ENCODE peak calls at places on chromosomes 3 and 15, in six cellular contexts. One of them, this sample, is unnamed.

GRCh38 chr3:159637895-159638542 is 350.6 kb upstream of the IL12A start:
- DNase-seq in esophagus squamous epithelium: no peak
- DNase-seq in transverse colon: no peak
- DNase-seq in upper lobe of left lung: no peak
- DNase-seq in GM12892: no peak
- DNase-seq in heart left ventricle: no peak
- DNase-seq in this sample: no peak

GRCh38 chr3:85313380-85313779 is 354.6 kb downstream of the CADM2 start:
- DNase-seq in esophagus squamous epithelium: no peak
- DNase-seq in transverse colon: no peak
- DNase-seq in upper lobe of left lung: no peak
- DNase-seq in GM12892: no peak
- DNase-seq in heart left ventricle: no peak
- DNase-seq in this sample: no peak

GRCh38 chr3:29772436-29772835 is 491.6 kb downstream of the RBMS3 start:
- DNase-seq in esophagus squamous epithelium: no peak
- DNase-seq in transverse colon: no peak
- DNase-seq in upper lobe of left lung: no peak
- DNase-seq in GM12892: no peak
- DNase-seq in heart left ventricle: no peak
- DNase-seq in this sample: no peak

GRCh38 chr3:94862703-94863102 is 799.8 kb downstream of the NSUN3 start:
- DNase-seq in esophagus squamous epithelium: no peak
- DNase-seq in transverse colon: no peak
- DNase-seq in upper lobe of left lung: no peak
- DNase-seq in GM12892: no peak
- DNase-seq in heart left ventricle: no peak
- DNase-seq in this sample: no peak

GRCh38 chr3:45078910-45079522 is 52.9 kb downstream of the CLEC3B start:
- DNase-seq in esophagus squamous epithelium: no peak
- DNase-seq in transverse colon: peak
- DNase-seq in upper lobe of left lung: no peak
- DNase-seq in GM12892: no peak
- DNase-seq in heart left ventricle: no peak
- DNase-seq in this sample: no peak

GRCh38 chr15:72201346-72202029 is 3.9 kb upstream of the GRAMD2A start:
- DNase-seq in esophagus squamous epithelium: no peak
- DNase-seq in transverse colon: no peak
- DNase-seq in upper lobe of left lung: no peak
- DNase-seq in GM12892: no peak
- DNase-seq in heart left ventricle: no peak
- DNase-seq in this sample: no peak

GRCh38 chr15:51172190-51172589 is 77.5 kb upstream of the TNFAIP8L3 start:
- DNase-seq in esophagus squamous epithelium: no peak
- DNase-seq in transverse colon: no peak
- DNase-seq in upper lobe of left lung: no peak
- DNase-seq in GM12892: no peak
- DNase-seq in heart left ventricle: no peak
- DNase-seq in this sample: no peak

GRCh38 chr15:68775671-68776476 is 44.8 kb downstream of the ANP32A start:
- DNase-seq in esophagus squamous epithelium: no peak
- DNase-seq in transverse colon: peak
- DNase-seq in upper lobe of left lung: no peak
- DNase-seq in GM12892: no peak
- DNase-seq in heart left ventricle: peak
- DNase-seq in this sample: no peak

GRCh38 chr3:3825025-3825424 is 25.8 kb downstream of the LRRN1 start:
- DNase-seq in esophagus squamous epithelium: no peak
- DNase-seq in transverse colon: no peak
- DNase-seq in upper lobe of left lung: no peak
- DNase-seq in GM12892: no peak
- DNase-seq in heart left ventricle: no peak
- DNase-seq in this sample: no peak

GRCh38 chr3:53837331-53837730 is 8.9 kb downstream of the CHDH start:
- DNase-seq in esophagus squamous epithelium: no peak
- DNase-seq in transverse colon: no peak
- DNase-seq in upper lobe of left lung: peak
- DNase-seq in GM12892: no peak
- DNase-seq in heart left ventricle: no peak
- DNase-seq in this sample: no peak

GRCh38 chr3:157354722-157355121 is 81.9 kb upstream of the PTX3 start:
- DNase-seq in esophagus squamous epithelium: no peak
- DNase-seq in transverse colon: no peak
- DNase-seq in upper lobe of left lung: no peak
- DNase-seq in GM12892: no peak
- DNase-seq in heart left ventricle: no peak
- DNase-seq in this sample: no peak

GRCh38 chr3:23108651-23109050 is 94.5 kb upstream of the UBE2E2 start:
- DNase-seq in esophagus squamous epithelium: no peak
- DNase-seq in transverse colon: no peak
- DNase-seq in upper lobe of left lung: no peak
- DNase-seq in GM12892: no peak
- DNase-seq in heart left ventricle: no peak
- DNase-seq in this sample: no peak

GRCh38 chr3:113005622-113006021 is 14.8 kb downstream of the GTPBP8 start:
- DNase-seq in esophagus squamous epithelium: no peak
- DNase-seq in transverse colon: no peak
- DNase-seq in upper lobe of left lung: no peak
- DNase-seq in GM12892: no peak
- DNase-seq in heart left ventricle: no peak
- DNase-seq in this sample: no peak

GRCh38 chr15:69807752-69808151 is 290.0 kb downstream of the TLE3 start:
- DNase-seq in esophagus squamous epithelium: no peak
- DNase-seq in transverse colon: no peak
- DNase-seq in upper lobe of left lung: peak
- DNase-seq in GM12892: no peak
- DNase-seq in heart left ventricle: no peak
- DNase-seq in this sample: no peak

GRCh38 chr3:109818081-109818480 is 480.7 kb upstream of the DPPA4 start:
- DNase-seq in esophagus squamous epithelium: no peak
- DNase-seq in transverse colon: no peak
- DNase-seq in upper lobe of left lung: no peak
- DNase-seq in GM12892: no peak
- DNase-seq in heart left ventricle: no peak
- DNase-seq in this sample: no peak

DNA sequence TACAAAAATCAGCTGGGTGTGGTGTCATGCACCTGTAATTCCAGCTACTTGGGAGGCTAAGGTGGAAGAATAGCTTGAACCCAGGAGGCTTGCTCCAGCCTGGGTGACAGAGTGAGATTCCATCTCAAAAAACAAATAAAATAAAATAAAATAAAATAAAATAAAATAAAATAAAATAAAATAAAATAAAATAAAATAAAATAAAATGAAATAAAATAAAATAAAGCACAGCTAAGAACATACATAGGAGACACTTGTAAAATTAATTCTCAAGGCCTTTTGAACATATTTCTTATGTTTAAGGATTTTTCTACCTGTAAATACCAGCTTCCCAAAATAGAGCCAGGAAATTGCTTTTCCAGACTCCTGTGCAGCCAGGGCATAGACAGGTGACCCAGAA is 703.0 kb downstream of the ZPLD1 start:
- DNase-seq in esophagus squamous epithelium: no peak
- DNase-seq in transverse colon: no peak
- DNase-seq in upper lobe of left lung: no peak
- DNase-seq in GM12892: no peak
- DNase-seq in heart left ventricle: no peak
- DNase-seq in this sample: no peak
- TF ChIP-seq POLR2A in esophagus squamous epithelium: no peak
- TF ChIP-seq POLR2A in transverse colon: no peak
- TF ChIP-seq POLR2A in upper lobe of left lung: no peak
- TF ChIP-seq POLR2A in GM12892: no peak
- TF ChIP-seq POLR2A in heart left ventricle: no peak
- TF ChIP-seq POLR2A in this sample: no peak

GRCh38 chr3:184336484-184337230 is 743 bp upstream of the FAM131A start:
- DNase-seq in esophagus squamous epithelium: no peak
- DNase-seq in transverse colon: peak
- DNase-seq in upper lobe of left lung: peak
- DNase-seq in GM12892: no peak
- DNase-seq in heart left ventricle: no peak
- DNase-seq in this sample: no peak

GRCh38 chr3:184337315-184337714 is at the start of gene FAM131A:
- DNase-seq in esophagus squamous epithelium: no peak
- DNase-seq in transverse colon: peak
- DNase-seq in upper lobe of left lung: no peak
- DNase-seq in GM12892: no peak
- DNase-seq in heart left ventricle: peak
- DNase-seq in this sample: peak

GRCh38 chr3:184335291-184335660 is 2.1 kb upstream of the FAM131A start:
- DNase-seq in esophagus squamous epithelium: no peak
- DNase-seq in transverse colon: no peak
- DNase-seq in upper lobe of left lung: no peak
- DNase-seq in GM12892: no peak
- DNase-seq in heart left ventricle: no peak
- DNase-seq in this sample: no peak

GRCh38 chr3:184334470-184335158 is 2.8 kb upstream of the FAM131A start:
- DNase-seq in esophagus squamous epithelium: no peak
- DNase-seq in transverse colon: no peak
- DNase-seq in upper lobe of left lung: no peak
- DNase-seq in GM12892: no peak
- DNase-seq in heart left ventricle: no peak
- DNase-seq in this sample: no peak

GRCh38 chr3:184335661-184336483 is 1.5 kb upstream of the FAM131A start:
- DNase-seq in esophagus squamous epithelium: peak
- DNase-seq in transverse colon: peak
- DNase-seq in upper lobe of left lung: peak
- DNase-seq in GM12892: peak
- DNase-seq in heart left ventricle: peak
- DNase-seq in this sample: peak
- TF ChIP-seq POLR2A in esophagus squamous epithelium: peak
- TF ChIP-seq POLR2A in transverse colon: peak
- TF ChIP-seq POLR2A in upper lobe of left lung: peak
- TF ChIP-seq POLR2A in GM12892: peak
- TF ChIP-seq POLR2A in heart left ventricle: peak
- TF ChIP-seq POLR2A in this sample: peak

GRCh38 chr3:194023501-194024280 is 112.3 kb upstream of the HES1 start:
- DNase-seq in esophagus squamous epithelium: no peak
- DNase-seq in transverse colon: no peak
- DNase-seq in upper lobe of left lung: no peak
- DNase-seq in GM12892: no peak
- DNase-seq in heart left ventricle: no peak
- DNase-seq in this sample: no peak
- TF ChIP-seq POLR2A in esophagus squamous epithelium: no peak
- TF ChIP-seq POLR2A in transverse colon: no peak
- TF ChIP-seq POLR2A in upper lobe of left lung: no peak
- TF ChIP-seq POLR2A in GM12892: no peak
- TF ChIP-seq POLR2A in heart left ventricle: no peak
- TF ChIP-seq POLR2A in this sample: no peak

DNA sequence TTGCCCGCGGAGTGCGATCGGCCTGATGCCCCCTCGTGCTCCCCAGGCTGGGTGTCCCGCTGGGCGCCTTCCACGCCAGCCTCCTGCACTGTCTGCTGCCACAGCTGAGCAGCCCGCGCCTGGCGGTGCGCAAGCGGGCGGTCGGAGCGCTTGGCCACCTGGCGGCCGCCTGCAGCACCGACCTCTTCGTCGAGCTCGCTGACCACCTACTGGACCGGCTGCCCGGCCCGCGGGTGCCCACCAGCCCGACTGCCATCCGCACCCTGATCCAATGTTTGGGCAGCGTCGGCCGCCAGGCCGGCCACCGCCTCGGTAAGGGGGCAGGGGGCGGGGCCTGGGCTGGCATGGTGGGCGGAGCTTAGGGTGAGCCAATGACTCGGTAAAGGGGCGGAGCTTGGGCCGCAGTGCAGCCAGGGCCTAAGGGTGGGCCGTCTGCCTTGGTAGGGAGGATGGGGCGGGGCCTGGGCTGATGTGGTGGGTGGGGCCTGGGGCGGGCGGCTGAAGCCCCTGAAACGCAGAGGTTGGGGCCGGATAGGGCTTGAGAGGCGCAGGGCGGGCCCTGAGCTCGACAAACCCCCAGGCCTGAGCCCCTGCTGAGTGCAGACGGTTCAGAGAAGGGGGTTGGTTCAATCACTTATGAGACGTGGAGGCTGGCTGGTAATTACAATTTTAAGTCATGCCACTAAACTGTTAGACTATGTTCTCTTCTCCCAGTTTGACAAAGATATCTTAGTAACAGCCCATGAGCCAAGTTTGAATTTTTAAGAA is 13.7 kb downstream of the CAND2 start:
- DNase-seq in esophagus squamous epithelium: peak
- DNase-seq in transverse colon: peak
- DNase-seq in upper lobe of left lung: peak
- DNase-seq in GM12892: peak
- DNase-seq in heart left ventricle: peak
- DNase-seq in this sample: peak
- TF ChIP-seq POLR2A in esophagus squamous epithelium: no peak
- TF ChIP-seq POLR2A in transverse colon: peak
- TF ChIP-seq POLR2A in upper lobe of left lung: peak
- TF ChIP-seq POLR2A in GM12892: no peak
- TF ChIP-seq POLR2A in heart left ventricle: no peak
- TF ChIP-seq POLR2A in this sample: peak

DNA sequence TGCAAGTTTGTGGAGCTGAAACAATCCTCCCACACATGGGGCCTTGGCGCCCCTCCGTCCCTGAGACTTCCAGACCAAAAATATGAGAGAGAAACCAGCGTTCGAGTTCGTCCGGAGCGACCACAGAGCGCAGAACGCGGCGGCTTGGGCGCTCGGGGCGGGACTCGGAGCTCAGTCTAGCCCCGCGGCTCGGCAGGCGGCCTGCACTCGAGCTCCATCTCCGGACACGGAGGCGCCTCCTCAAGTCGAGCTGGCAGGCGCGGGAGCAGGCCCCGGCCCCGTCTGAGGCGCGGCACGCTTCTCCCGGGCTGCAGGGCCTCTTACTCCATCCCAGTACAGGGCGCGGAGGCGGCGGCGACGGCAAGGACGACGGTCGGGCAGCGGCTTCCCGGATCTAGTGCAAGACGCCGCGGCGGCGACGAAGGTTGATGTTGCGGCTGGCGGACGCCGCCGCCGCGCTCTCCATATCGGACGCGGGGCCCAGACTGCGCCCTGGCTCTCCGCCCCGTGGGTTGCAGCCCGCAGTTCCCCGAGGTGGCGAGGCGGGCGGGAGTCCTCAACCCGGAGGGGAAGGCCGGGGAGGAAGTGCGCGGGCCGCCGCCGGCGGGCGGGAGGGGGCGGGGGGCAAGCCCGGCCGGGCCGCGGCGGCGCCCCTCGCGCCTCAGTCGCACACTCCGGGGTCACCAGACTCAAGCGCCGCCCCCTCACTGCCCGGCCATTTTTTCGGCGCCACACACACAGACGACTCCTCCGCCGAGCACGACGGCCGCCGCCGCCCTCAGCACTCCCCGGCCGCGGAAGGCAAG is 674 bp downstream of the MSL2 start:
- DNase-seq in esophagus squamous epithelium: peak
- DNase-seq in transverse colon: peak
- DNase-seq in upper lobe of left lung: peak
- DNase-seq in GM12892: peak
- DNase-seq in heart left ventricle: peak
- DNase-seq in this sample: peak
- TF ChIP-seq POLR2A in esophagus squamous epithelium: no peak
- TF ChIP-seq POLR2A in transverse colon: peak
- TF ChIP-seq POLR2A in upper lobe of left lung: no peak
- TF ChIP-seq POLR2A in GM12892: peak
- TF ChIP-seq POLR2A in heart left ventricle: no peak
- TF ChIP-seq POLR2A in this sample: no peak

GRCh38 chr3:111998661-111999641 is at the start of gene TAGLN3:
- DNase-seq in esophagus squamous epithelium: no peak
- DNase-seq in transverse colon: peak
- DNase-seq in upper lobe of left lung: peak
- DNase-seq in GM12892: no peak
- DNase-seq in heart left ventricle: no peak
- DNase-seq in this sample: peak
- TF ChIP-seq POLR2A in esophagus squamous epithelium: no peak
- TF ChIP-seq POLR2A in transverse colon: no peak
- TF ChIP-seq POLR2A in upper lobe of left lung: no peak
- TF ChIP-seq POLR2A in GM12892: no peak
- TF ChIP-seq POLR2A in heart left ventricle: no peak
- TF ChIP-seq POLR2A in this sample: no peak

This sample was measured in esophagus muscularis mucosa.